ENCODE peak calls at places on chromosomes 12 and 14, in four cellular contexts. G is K562, Y is GM12878, O is HepG2. R is an unnamed sample.
A peak's percentile ranks its signal among the peaks of the same experiment; 100 is the strongest.

GRCh38 chr12:79266511-79267129 is 402.0 kb downstream of the SYT1 start:
- DNase-seq in Y (no peak), G (no peak), O (no peak), R (no peak)

GRCh38 chr14:63867926-63868921 is 15.4 kb downstream of the SYNE2 start:
- DNase-seq in G (no peak), Y (peak; percentile 56), O (no peak), R (no peak)

GRCh38 chr12:124457287-124458219 is 109.9 kb downstream of the NCOR2 start:
- DNase-seq in O (no peak), Y (no peak), G (no peak), R (no peak)

GRCh38 chr14:20803221-20803620 is 577 bp upstream of the RNASE1 start:
- DNase-seq in G (no peak), O (no peak), Y (no peak), R (no peak)

GRCh38 chr14:103281496-103282231 is 52.4 kb upstream of the EIF5 start:
- DNase-seq in G (peak; percentile 34), O (peak; percentile 49), Y (no peak), R (no peak)

GRCh38 chr14:21988413-21988812 is 314.8 kb upstream of the OR4E1 start:
- DNase-seq in Y (no peak), O (no peak), G (no peak), R (no peak)

GRCh38 chr14:104724407-104724980 is 465 bp downstream of the ADSS1 start:
- DNase-seq in O (no peak), G (peak; percentile 42), Y (no peak), R (no peak)

GRCh38 chr12:5912437-5913334 is 32.4 kb downstream of the ANO2 start:
- DNase-seq in G (peak; percentile 21), O (no peak), Y (no peak), R (peak; percentile 51)

GRCh38 chr12:23204933-23205778 is 580.2 kb downstream of the ETNK1 start:
- DNase-seq in Y (peak; percentile 27), O (peak; percentile 54), G (peak; percentile 56), R (no peak)

GRCh38 chr12:105839629-105840127 is 299.1 kb downstream of the NUAK1 start:
- DNase-seq in G (no peak), O (no peak), Y (no peak), R (no peak)

GRCh38 chr12:69415471-69416275 is 54.5 kb upstream of the FRS2 start:
- DNase-seq in G (peak; percentile 43), O (peak; percentile 68), Y (no peak), R (peak; percentile 31)

GRCh38 chr12:6355491-6356373 is 13.9 kb upstream of the TNFRSF1A start:
- DNase-seq in O (no peak), G (no peak), Y (no peak), R (peak; percentile 53)

GRCh38 chr14:101538865-101539264 is 22.4 kb upstream of the DIO3 start:
- DNase-seq in O (no peak), G (no peak), Y (no peak), R (no peak)

GRCh38 chr14:71203306-71203705 is 296.0 kb downstream of the PCNX1 start:
- DNase-seq in O (no peak), G (no peak), Y (no peak), R (no peak)

GRCh38 chr12:79299447-79300198 is 391.1 kb downstream of the PAWR start:
- DNase-seq in G (no peak), Y (no peak), O (peak; percentile 28), R (no peak)

GRCh38 chr14:26281280-26281998 is 316.4 kb downstream of the NOVA1 start:
- DNase-seq in G (peak; percentile 29), Y (no peak), O (peak; percentile 66), R (no peak)

GRCh38 chr14:93122820-93123219 is 7.1 kb upstream of the ITPK1 start:
- DNase-seq in G (no peak), Y (no peak), O (no peak), R (no peak)

GRCh38 chr14:69822456-69822855 is 25.4 kb upstream of the SLC10A1 start:
- DNase-seq in G (no peak), O (no peak), Y (no peak), R (no peak)

GRCh38 chr12:22518067-22518719 is 26.1 kb downstream of the C2CD5 start:
- DNase-seq in O (no peak), Y (no peak), G (no peak), R (no peak)

DNA sequence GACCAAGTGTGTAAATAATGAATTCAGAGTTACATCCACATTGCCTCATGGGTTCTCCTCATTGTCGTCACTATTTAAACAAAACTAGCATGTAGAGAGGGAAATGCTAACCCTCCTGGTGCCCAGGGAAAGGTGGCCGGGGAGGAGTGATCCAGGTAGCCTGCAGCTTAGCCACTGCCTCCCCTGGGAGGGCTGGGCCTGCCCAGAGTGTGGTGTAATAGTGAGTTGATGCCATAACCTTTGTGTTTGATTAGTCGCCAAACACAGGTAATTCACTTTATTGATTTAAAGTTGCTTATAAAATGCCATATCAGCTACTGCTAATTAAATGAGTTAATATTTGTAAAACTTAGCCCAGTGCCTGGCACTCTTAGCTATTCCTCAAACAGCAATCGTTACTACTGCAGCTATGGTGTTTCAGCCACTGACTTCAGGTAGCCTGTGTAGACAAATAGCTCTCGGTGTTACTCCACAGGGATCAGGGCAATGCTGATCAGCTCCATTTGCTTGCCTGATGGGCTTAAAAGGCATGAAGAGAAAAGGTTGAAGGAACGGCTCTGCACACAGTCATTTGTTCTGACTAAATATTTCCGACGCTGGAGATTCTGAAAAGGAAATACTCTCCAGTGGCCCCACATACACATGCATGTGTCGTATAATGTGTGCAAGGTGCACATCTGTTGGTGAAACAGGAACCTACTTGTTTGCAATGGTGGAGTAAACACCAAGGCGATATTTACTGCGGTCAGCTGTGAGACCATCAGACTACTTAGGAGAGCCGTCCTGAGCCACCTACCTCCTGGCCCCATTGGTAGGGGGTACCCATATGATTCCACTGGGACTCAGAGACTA is 45.6 kb upstream of the PRMT8 start:
- DNase-seq in Y (no peak), O (no peak), G (no peak), R (no peak)
- TF ChIP-seq TAF1 in Y (no peak), O (no peak), G (no peak), R (no peak)

GRCh38 chr14:67241416-67242362 is at the start of gene PALS1:
- DNase-seq in Y (peak; percentile 19), O (peak; percentile 62), G (peak; percentile 24), R (peak; percentile 86)

GRCh38 chr14:67239582-67239981 is 1.7 kb upstream of the PALS1 start:
- DNase-seq in O (no peak), Y (no peak), G (no peak), R (no peak)

GRCh38 chr14:67240168-67240932 is 885 bp upstream of the PALS1 start:
- DNase-seq in O (peak; percentile 15), G (no peak), Y (no peak), R (no peak)

GRCh38 chr14:67237591-67237990 is 3.6 kb upstream of the PALS1 start:
- DNase-seq in G (no peak), Y (no peak), O (no peak), R (no peak)

GRCh38 chr14:67240978-67241415 is 238 bp upstream of the PALS1 start:
- DNase-seq in Y (peak; percentile 71), O (peak; percentile 90), G (peak; percentile 92), R (peak; percentile 87)
- TF ChIP-seq ATF2 in Y (no peak), O (no peak), G (no peak), R (peak; percentile 24)

DNA sequence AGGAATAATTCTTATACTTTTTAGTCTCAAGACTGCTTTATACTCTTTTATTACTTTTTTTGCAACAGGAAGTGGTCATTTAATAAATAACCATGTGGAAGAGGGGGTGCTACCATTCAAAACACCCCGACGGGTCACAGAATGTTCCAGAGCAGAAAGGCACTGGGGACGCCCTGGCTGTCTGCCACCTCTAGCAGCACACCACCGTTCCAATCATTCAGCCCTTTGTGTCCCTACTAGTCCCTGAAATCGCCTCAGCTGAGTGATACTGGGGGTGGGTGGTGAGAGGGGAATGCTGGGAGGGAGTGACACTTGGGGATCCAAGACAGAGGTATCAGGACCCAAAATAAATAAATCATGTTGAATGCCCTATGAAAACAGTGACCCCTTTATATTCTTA is 52.4 kb downstream of the MON2 start:
- DNase-seq in O (no peak), Y (no peak), G (no peak), R (no peak)
- TF ChIP-seq TAF1 in O (no peak), Y (no peak), G (no peak), R (no peak)

GRCh38 chr12:56931474-56931978 is 2.7 kb downstream of the SDR9C7 start:
- DNase-seq in O (peak; percentile 27), G (peak; percentile 77), Y (no peak), R (peak; percentile 46)

GRCh38 chr12:56935157-56935556 is 949 bp upstream of the SDR9C7 start:
- DNase-seq in G (no peak), O (no peak), Y (no peak), R (no peak)

GRCh38 chr12:56933826-56934625 is at the start of gene SDR9C7:
- DNase-seq in O (no peak), Y (no peak), G (no peak), R (peak; percentile 33)

GRCh38 chr12:56932146-56932545 is 2.1 kb downstream of the SDR9C7 start:
- DNase-seq in O (no peak), G (no peak), Y (no peak), R (no peak)

GRCh38 chr12:56932867-56933266 is 1.3 kb downstream of the SDR9C7 start:
- DNase-seq in Y (no peak), G (peak; percentile 18), O (no peak), R (no peak)
- TF ChIP-seq ATF2 in Y (no peak), G (no peak), O (no peak), R (no peak)

GRCh38 chr12:52682938-52683574 is 2.8 kb upstream of the KRT1 start:
- DNase-seq in Y (no peak), G (no peak), O (no peak), R (no peak)

GRCh38 chr12:52685406-52685890 is 5.2 kb upstream of the KRT1 start:
- DNase-seq in O (no peak), Y (no peak), G (no peak), R (no peak)

GRCh38 chr12:52686063-52686462 is 5.9 kb upstream of the KRT1 start:
- DNase-seq in O (no peak), G (no peak), Y (no peak), R (no peak)

GRCh38 chr12:52683575-52684300 is 3.5 kb upstream of the KRT1 start:
- DNase-seq in O (no peak), Y (no peak), G (no peak), R (no peak)

GRCh38 chr12:52684431-52684830 is 4.2 kb upstream of the KRT1 start:
- DNase-seq in G (no peak), O (no peak), Y (no peak), R (no peak)
- TF ChIP-seq TAF1 in G (no peak), O (no peak), Y (no peak), R (no peak)

GRCh38 chr12:49098035-49098451 is 3.4 kb upstream of the DHH start:
- DNase-seq in G (peak; percentile 75), O (peak; percentile 28), Y (no peak), R (no peak)
- TF ChIP-seq ATF2 in G (no peak), O (no peak), Y (no peak), R (no peak)

GRCh38 chr12:27970391-27970980 is 2.0 kb downstream of the PTHLH start:
- DNase-seq in G (no peak), Y (no peak), O (no peak), R (no peak)
- TF ChIP-seq TAF1 in G (no peak), Y (no peak), O (no peak), R (peak; percentile 10)

GRCh38 chr12:57452181-57452936 is 2.7 kb upstream of the INHBE start:
- DNase-seq in O (no peak), Y (no peak), G (peak; percentile 51), R (no peak)
- TF ChIP-seq ATF2 in O (no peak), Y (no peak), G (no peak), R (no peak)